ENCODE peak calls at places on chromosomes 13 and 19, in six cellular contexts. I is stimulated activated CD4-positive, alpha-beta T cell treated with anti-CD3 and anti-CD28 coated beads, Interleukin-4, amount 100 ng/mL, for 24 hours; R is activated effector memory CD4-positive, alpha-beta T cell treated with Interleukin-2 at 50 U/mL for 16 hours; E is EL; U is T-helper 17 cell; W is NCI-H748 treated with DMSO at 0.1 percent for 48 hours. M is an unnamed sample.

GRCh38 chr19:16273005-16273404 is 51.6 kb upstream of the KLF2 start:
- DNase-seq in I (no peak), R (no peak), E (no peak), U (no peak), W (no peak), M (no peak)

GRCh38 chr19:55485439-55486011 is 537 bp downstream of the NAT14 start:
- DNase-seq in I (no peak), R (no peak), E (no peak), U (no peak), W (no peak), M (no peak)

GRCh38 chr13:98372886-98373285 is 195.8 kb upstream of the RNF113B start:
- DNase-seq in I (no peak), R (no peak), E (no peak), U (no peak), W (no peak), M (no peak)

GRCh38 chr19:54804101-54804500 is 691 bp downstream of the KIR2DL4 start:
- DNase-seq in I (no peak), R (no peak), E (no peak), U (no peak), W (no peak), M (no peak)

GRCh38 chr19:35476149-35476548 is 14.1 kb downstream of the KRTDAP start:
- DNase-seq in I (no peak), R (no peak), E (no peak), U (no peak), W (no peak), M (no peak)

GRCh38 chr13:110001622-110002275 is 215.4 kb upstream of the IRS2 start:
- DNase-seq in I (no peak), R (no peak), E (peak), U (no peak), W (no peak), M (no peak)

GRCh38 chr19:584240-585001 is 5.3 kb upstream of the HCN2 start:
- DNase-seq in I (peak), R (peak), E (peak), U (peak), W (no peak), M (peak)

GRCh38 chr13:71454509-71454908 is 412.5 kb downstream of the DACH1 start:
- DNase-seq in I (no peak), R (no peak), E (no peak), U (no peak), W (no peak), M (no peak)

GRCh38 chr13:44050450-44051063 is 170.9 kb downstream of the LACC1 start:
- DNase-seq in I (no peak), R (no peak), E (peak), U (no peak), W (peak), M (peak)

GRCh38 chr19:34317311-34317927 is 47.6 kb upstream of the GPI start:
- DNase-seq in I (peak), R (no peak), E (peak), U (no peak), W (no peak), M (no peak)

GRCh38 chr19:19568802-19569756 is 31.0 kb downstream of the CILP2 start:
- DNase-seq in I (no peak), R (no peak), E (peak), U (no peak), W (no peak), M (no peak)

GRCh38 chr19:17333611-17334413 is 843 bp downstream of the ANO8 start:
- DNase-seq in I (peak), R (peak), E (peak), U (no peak), W (no peak), M (no peak)

GRCh38 chr19:56136362-56136761 is 4.7 kb upstream of the ZNF444 start:
- DNase-seq in I (no peak), R (no peak), E (no peak), U (no peak), W (no peak), M (no peak)

GRCh38 chr13:68176486-68176885 is 946.4 kb upstream of the PCDH9 start:
- DNase-seq in I (no peak), R (no peak), E (no peak), U (no peak), W (no peak), M (no peak)

GRCh38 chr13:29849731-29850212 is 645 bp downstream of the UBL3 start:
- DNase-seq in I (peak), R (no peak), E (peak), U (peak), W (peak), M (peak)

GRCh38 chr13:93254775-93255174 is 28.2 kb downstream of the GPC6 start:
- DNase-seq in I (no peak), R (no peak), E (no peak), U (no peak), W (no peak), M (no peak)

GRCh38 chr19:4577020-4577782 is 17.7 kb upstream of the SEMA6B start:
- DNase-seq in I (no peak), R (no peak), E (peak), U (no peak), W (no peak), M (no peak)

GRCh38 chr13:99299545-99300341 is 7.5 kb downstream of the GPR183 start:
- DNase-seq in I (no peak), R (no peak), E (no peak), U (no peak), W (no peak), M (no peak)

GRCh38 chr13:99339736-99340392 is 32.7 kb upstream of the GPR183 start:
- DNase-seq in I (peak), R (peak), E (peak), U (no peak), W (no peak), M (no peak)

GRCh38 chr13:33441015-33441414 is 155.5 kb upstream of the STARD13 start:
- DNase-seq in I (no peak), R (no peak), E (peak), U (no peak), W (peak), M (peak)

GRCh38 chr13:33286143-33286542 is 588 bp upstream of the STARD13 start:
- DNase-seq in I (no peak), R (no peak), E (no peak), U (no peak), W (peak), M (no peak)

GRCh38 chr19:7817801-7818200 is 12.2 kb upstream of the EVI5L start:
- DNase-seq in I (no peak), R (no peak), E (no peak), U (no peak), W (no peak), M (no peak)

GRCh38 chr13:62320129-62320724 is 904.6 kb upstream of the PCDH20 start:
- DNase-seq in I (no peak), R (no peak), E (peak), U (no peak), W (peak), M (peak)

GRCh38 chr13:33560722-33561121 is 257.2 kb upstream of the RFC3 start:
- DNase-seq in I (no peak), R (no peak), E (no peak), U (no peak), W (no peak), M (no peak)

GRCh38 chr19:16327911-16328823 is 3.5 kb downstream of the KLF2 start:
- DNase-seq in I (peak), R (peak), E (peak), U (peak), W (no peak), M (no peak)

GRCh38 chr13:45951724-45952123 is 100.2 kb upstream of the SIAH3 start:
- DNase-seq in I (no peak), R (no peak), E (peak), U (no peak), W (no peak), M (no peak)

GRCh38 chr19:56085571-56086275 is 35.4 kb downstream of the ZNF787 start:
- DNase-seq in I (no peak), R (no peak), E (peak), U (no peak), W (no peak), M (no peak)

GRCh38 chr19:51702754-51703654 is 9.9 kb downstream of the SPACA6 start:
- DNase-seq in I (no peak), R (no peak), E (no peak), U (no peak), W (no peak), M (no peak)

GRCh38 chr19:16849168-16849567 is 20.0 kb downstream of the SIN3B start:
- DNase-seq in I (no peak), R (no peak), E (peak), U (no peak), W (no peak), M (no peak)

GRCh38 chr19:38551450-38551813 is 66.3 kb downstream of the MAP4K1 start:
- DNase-seq in I (peak), R (no peak), E (no peak), U (no peak), W (no peak), M (no peak)

GRCh38 chr13:111228262-111229144 is 91.9 kb upstream of the TEX29 start:
- DNase-seq in I (no peak), R (no peak), E (no peak), U (no peak), W (no peak), M (no peak)

GRCh38 chr13:114151565-114152284 is 19.3 kb upstream of the RASA3 start:
- DNase-seq in I (peak), R (peak), E (no peak), U (no peak), W (peak), M (no peak)

GRCh38 chr19:47247308-47247990 is 8.9 kb upstream of the CCDC9 start:
- DNase-seq in I (peak), R (peak), E (peak), U (peak), W (peak), M (peak)

GRCh38 chr13:39462456-39462855 is 140.5 kb downstream of the LHFPL6 start:
- DNase-seq in I (no peak), R (no peak), E (no peak), U (no peak), W (no peak), M (no peak)

GRCh38 chr13:29319451-29319850 is 276.0 kb downstream of the SLC7A1 start:
- DNase-seq in I (no peak), R (no peak), E (no peak), U (no peak), W (no peak), M (no peak)

GRCh38 chr13:41631296-41631965 is 174.1 kb downstream of the RGCC start:
- DNase-seq in I (no peak), R (no peak), E (no peak), U (no peak), W (no peak), M (no peak)

GRCh38 chr19:458091-459042 is 2.5 kb downstream of the SHC2 start:
- DNase-seq in I (no peak), R (no peak), E (no peak), U (no peak), W (no peak), M (no peak)

GRCh38 chr13:41199526-41199925 is 5.2 kb upstream of the KBTBD7 start:
- DNase-seq in I (no peak), R (no peak), E (no peak), U (no peak), W (no peak), M (no peak)

GRCh38 chr19:10315335-10316214 is at the start of gene FDX2:
- DNase-seq in I (peak), R (peak), E (peak), U (peak), W (peak), M (peak)

M was measured in SK-N-DZ.